ENCODE peak calls at places on chromosomes 12 and 14, in nine cellular contexts. P is effector CD4-positive, alpha-beta T cell; Q is sciatic nerve; U is EL; D is mesenteric fat pad; S is testis; Z is activated CD8-positive, alpha-beta memory T cell treated with anti-CD3 and anti-CD28 coated beads, Interleukin-2, amount 50 U/mL, for 48 hours; F is AG09319; E is SK-N-SH. T is an unnamed sample.

GRCh38 chr12:2489266-2489665 is 305.5 kb upstream of the FKBP4 start:
- DNase-seq in P (no peak), Q (no peak), U (no peak), D (peak; percentile 43), S (no peak), Z (no peak), F (no peak), E (no peak), T (no peak)

GRCh38 chr12:123445388-123446344 is 9.2 kb upstream of the RILPL2 start:
- DNase-seq in P (no peak), Q (no peak), U (peak; percentile 62), D (no peak), S (no peak), Z (no peak), F (peak; percentile 88), E (no peak), T (peak; percentile 71)

GRCh38 chr14:100144996-100145646 is 14.3 kb downstream of the DEGS2 start:
- DNase-seq in P (no peak), Q (no peak), U (no peak), D (no peak), S (peak; percentile 38), Z (no peak), F (no peak), E (no peak), T (no peak)

GRCh38 chr12:106062693-106063092 is 76.1 kb downstream of the NUAK1 start:
- DNase-seq in P (no peak), Q (no peak), U (peak; percentile 34), D (no peak), S (no peak), Z (no peak), F (no peak), E (no peak), T (no peak)

GRCh38 chr12:19435831-19436497 is 3.3 kb upstream of the AEBP2 start:
- DNase-seq in P (no peak), Q (no peak), U (no peak), D (no peak), S (no peak), Z (no peak), F (no peak), E (no peak), T (no peak)

GRCh38 chr12:83817730-83818129 is 1094.9 kb downstream of the SLC6A15 start:
- DNase-seq in P (no peak), Q (no peak), U (no peak), D (no peak), S (no peak), Z (no peak), F (no peak), E (no peak), T (no peak)

GRCh38 chr14:68771631-68772030 is 21.2 kb downstream of the ZFP36L1 start:
- DNase-seq in P (no peak), Q (peak; percentile 65), U (no peak), D (no peak), S (no peak), Z (no peak), F (no peak), E (no peak), T (peak; percentile 44)

GRCh38 chr12:77236066-77236465 is 170.7 kb upstream of the E2F7 start:
- DNase-seq in P (no peak), Q (no peak), U (no peak), D (no peak), S (no peak), Z (no peak), F (no peak), E (no peak), T (no peak)

GRCh38 chr12:108307006-108307405 is 32.1 kb downstream of the CMKLR1 start:
- DNase-seq in P (no peak), Q (no peak), U (peak; percentile 84), D (no peak), S (no peak), Z (no peak), F (peak; percentile 60), E (no peak), T (no peak)

GRCh38 chr12:47591795-47592194 is 114.0 kb downstream of the RPAP3 start:
- DNase-seq in P (no peak), Q (no peak), U (no peak), D (no peak), S (no peak), Z (no peak), F (no peak), E (no peak), T (no peak)

GRCh38 chr12:54352022-54352531 is 12.2 kb downstream of the GPR84 start:
- DNase-seq in P (no peak), Q (no peak), U (peak; percentile 42), D (no peak), S (peak; percentile 45), Z (no peak), F (no peak), E (peak; percentile 65), T (peak; percentile 84)

GRCh38 chr12:11743748-11744147 is 94.3 kb downstream of the ETV6 start:
- DNase-seq in P (no peak), Q (no peak), U (no peak), D (no peak), S (no peak), Z (no peak), F (no peak), E (no peak), T (no peak)

GRCh38 chr12:59088673-59089072 is 168.4 kb upstream of the LRIG3 start:
- DNase-seq in P (no peak), Q (no peak), U (no peak), D (no peak), S (no peak), Z (no peak), F (no peak), E (no peak), T (no peak)

GRCh38 chr14:21526672-21527319 is 650 bp upstream of the SALL2 start:
- DNase-seq in P (no peak), Q (no peak), U (no peak), D (no peak), S (no peak), Z (no peak), F (no peak), E (no peak), T (no peak)

GRCh38 chr12:84738481-84738972 is 174.1 kb downstream of the SLC6A15 start:
- DNase-seq in P (no peak), Q (no peak), U (peak; percentile 78), D (no peak), S (no peak), Z (no peak), F (no peak), E (no peak), T (no peak)

GRCh38 chr12:685388-685787 is 22.1 kb upstream of the NINJ2 start:
- DNase-seq in P (peak; percentile 83), Q (no peak), U (no peak), D (no peak), S (peak; percentile 45), Z (peak; percentile 71), F (no peak), E (no peak), T (no peak)

GRCh38 chr14:56774503-56774902 is 35.8 kb downstream of the OTX2 start:
- DNase-seq in P (no peak), Q (no peak), U (no peak), D (no peak), S (no peak), Z (no peak), F (no peak), E (no peak), T (no peak)

GRCh38 chr12:96294831-96295230 is 100.7 kb downstream of the ELK3 start:
- DNase-seq in P (no peak), Q (no peak), U (peak; percentile 37), D (no peak), S (no peak), Z (no peak), F (no peak), E (no peak), T (no peak)

GRCh38 chr14:29310757-29311156 is 544.2 kb downstream of the FOXG1 start:
- DNase-seq in P (no peak), Q (no peak), U (peak; percentile 83), D (no peak), S (no peak), Z (no peak), F (no peak), E (no peak), T (no peak)

GRCh38 chr14:102125546-102125945 is 14.2 kb upstream of the WDR20 start:
- DNase-seq in P (no peak), Q (no peak), U (no peak), D (no peak), S (no peak), Z (no peak), F (no peak), E (no peak), T (no peak)

GRCh38 chr14:70888681-70889175 is 18.5 kb upstream of the PCNX1 start:
- DNase-seq in P (no peak), Q (no peak), U (peak; percentile 76), D (no peak), S (no peak), Z (peak; percentile 22), F (no peak), E (no peak), T (no peak)

GRCh38 chr12:131052891-131053290 is 99.2 kb downstream of the ADGRD1 start:
- DNase-seq in P (no peak), Q (no peak), U (no peak), D (no peak), S (no peak), Z (no peak), F (no peak), E (no peak), T (no peak)

GRCh38 chr12:71438670-71439361 is 782 bp upstream of the LGR5 start:
- DNase-seq in P (no peak), Q (no peak), U (peak; percentile 26), D (no peak), S (no peak), Z (no peak), F (no peak), E (peak; percentile 46), T (no peak)

GRCh38 chr14:68625366-68626090 is 167.3 kb downstream of the ZFP36L1 start:
- DNase-seq in P (no peak), Q (no peak), U (no peak), D (no peak), S (no peak), Z (no peak), F (no peak), E (no peak), T (peak; percentile 44)

GRCh38 chr12:49129332-49130150 is 1.7 kb downstream of the TUBA1B start:
- DNase-seq in P (no peak), Q (no peak), U (no peak), D (no peak), S (no peak), Z (peak; percentile 63), F (no peak), E (no peak), T (no peak)

T was measured in upper lobe of right lung.